ENCODE peak calls at places on chromosome 5, in four cellular contexts. O is K562, M is HepG2, D is WTC11. E is an unnamed sample.
A peak's percentile ranks its signal among the peaks of the same experiment; 100 is the strongest.

GRCh38 chr5:91928751-91929521 is 545.8 kb upstream of the ARRDC3 start:
- DNase-seq in O (no peak), M (no peak), D (no peak), E (no peak)

GRCh38 chr5:91269198-91269597 is 113.9 kb downstream of the ARRDC3 start:
- DNase-seq in O (no peak), M (no peak), D (no peak), E (no peak)

GRCh38 chr5:158322620-158323019 is 463.7 kb upstream of the CLINT1 start:
- DNase-seq in O (no peak), M (no peak), D (no peak), E (no peak)

GRCh38 chr5:33981408-33982171 is 2.9 kb downstream of the SLC45A2 start:
- DNase-seq in O (no peak), M (no peak), D (no peak), E (no peak)

GRCh38 chr5:765948-766631 is 18.4 kb downstream of the ZDHHC11B start:
- DNase-seq in O (no peak), M (no peak), D (no peak), E (no peak)

GRCh38 chr5:111582962-111583669 is 70.8 kb upstream of the STARD4 start:
- DNase-seq in O (no peak), M (no peak), D (no peak), E (no peak)

GRCh38 chr5:139650689-139651501 is 2.7 kb downstream of the CXXC5 start:
- DNase-seq in O (peak; percentile 59), M (peak; percentile 87), D (peak; percentile 59), E (no peak)

GRCh38 chr5:37391591-37391990 is 12.5 kb downstream of the WDR70 start:
- DNase-seq in O (no peak), M (no peak), D (no peak), E (no peak)

GRCh38 chr5:178398856-178399722 is 166.5 kb upstream of the PHYKPL start:
- DNase-seq in O (no peak), M (no peak), D (no peak), E (no peak)

GRCh38 chr5:179873176-179873575 is 14.6 kb upstream of the MRNIP start:
- DNase-seq in O (no peak), M (no peak), D (no peak), E (no peak)

GRCh38 chr5:348726-349125 is 27.2 kb downstream of the AHRR start:
- DNase-seq in O (no peak), M (no peak), D (no peak), E (no peak)

GRCh38 chr5:42993516-42994284 is 46.4 kb downstream of the ANXA2R start:
- DNase-seq in O (no peak), M (no peak), D (no peak), E (no peak)

GRCh38 chr5:78903936-78904335 is 81.2 kb downstream of the ARSB start:
- DNase-seq in O (no peak), M (no peak), D (no peak), E (no peak)

GRCh38 chr5:168737066-168737465 is 157.9 kb upstream of the PANK3 start:
- DNase-seq in O (no peak), M (no peak), D (no peak), E (no peak)

GRCh38 chr5:140196406-140196805 is 21.4 kb downstream of the CYSTM1 start:
- DNase-seq in O (no peak), M (no peak), D (no peak), E (no peak)

DNA sequence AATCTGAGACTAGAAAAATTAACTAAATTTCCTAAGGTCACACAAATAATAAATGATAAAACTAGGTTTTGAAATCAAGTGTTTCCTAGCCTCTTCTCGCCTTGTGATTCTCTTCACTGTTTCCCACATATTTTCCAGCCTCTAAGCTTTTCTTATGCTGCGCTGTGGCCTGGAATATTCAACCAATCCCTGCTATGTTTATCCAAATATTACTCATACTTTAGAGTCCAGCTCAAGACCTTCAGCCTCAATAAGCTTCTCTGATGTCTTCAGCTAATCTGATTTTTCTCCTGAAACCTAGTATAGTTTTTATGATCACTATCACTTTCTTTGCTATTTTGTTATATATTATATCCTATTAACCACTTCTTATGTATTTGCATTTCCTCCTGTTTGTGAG is 303.1 kb upstream of the CDH6 start:
- DNase-seq in O (no peak), M (no peak), D (no peak), E (no peak)
- TF ChIP-seq USF2 in O (no peak), M (no peak), D (no peak), E (no peak)

GRCh38 chr5:110335361-110336046 is 391.0 kb downstream of the TMEM232 start:
- DNase-seq in O (no peak), M (no peak), D (no peak), E (no peak)
- TF ChIP-seq ETV6 in O (no peak), M (no peak), D (no peak), E (no peak)

GRCh38 chr5:15799014-15799413 is 299.0 kb downstream of the FBXL7 start:
- DNase-seq in O (no peak), M (no peak), D (no peak), E (no peak)
- TF ChIP-seq USF2 in O (no peak), M (no peak), D (no peak), E (no peak)

GRCh38 chr5:75616961-75617660 is 5.9 kb downstream of the ANKDD1B start:
- DNase-seq in O (no peak), M (no peak), D (no peak), E (no peak)

GRCh38 chr5:75617746-75618352 is 6.6 kb downstream of the ANKDD1B start:
- DNase-seq in O (no peak), M (no peak), D (no peak), E (no peak)

GRCh38 chr5:75620184-75620959 is 9.1 kb downstream of the ANKDD1B start:
- DNase-seq in O (no peak), M (peak; percentile 43), D (no peak), E (no peak)

GRCh38 chr5:75614165-75614564 is 2.9 kb downstream of the ANKDD1B start:
- DNase-seq in O (no peak), M (no peak), D (no peak), E (no peak)

DNA sequence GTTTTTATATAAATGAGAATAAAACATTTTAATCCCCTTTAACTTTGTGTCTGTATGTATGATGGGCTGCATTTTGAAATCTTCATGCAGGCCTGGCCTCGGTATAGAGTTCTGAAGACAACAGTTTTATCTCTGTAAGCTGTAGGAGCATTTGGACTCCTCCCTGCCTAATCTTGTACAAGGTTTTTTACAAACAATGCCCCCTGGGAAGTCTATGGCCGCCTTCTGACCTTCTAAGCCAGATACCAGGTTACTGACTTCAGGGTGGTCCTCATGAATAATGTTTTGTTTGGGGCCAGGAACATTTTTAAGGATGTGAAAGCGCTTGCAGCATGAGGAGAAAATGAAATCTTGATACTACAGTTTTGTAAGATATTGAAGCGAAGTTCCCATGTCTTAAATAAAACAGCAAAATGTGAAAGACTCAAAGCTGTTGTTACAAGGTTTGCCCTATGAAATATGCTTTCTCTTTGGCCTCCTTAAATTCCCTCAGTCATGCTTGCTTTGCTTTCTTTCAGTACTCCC is 5.1 kb downstream of the ANKDD1B start:
- DNase-seq in O (no peak), M (no peak), D (no peak), E (no peak)
- TF ChIP-seq ETV6 in O (no peak), M (no peak), D (no peak), E (no peak)

GRCh38 chr5:102229685-102230084 is 66.4 kb downstream of the SLCO4C1 start:
- DNase-seq in O (no peak), M (no peak), D (no peak), E (no peak)
- TF ChIP-seq USF2 in O (no peak), M (no peak), D (no peak), E (no peak)

GRCh38 chr5:161399996-161400562 is 146.4 kb downstream of the GABRB2 start:
- DNase-seq in O (no peak), M (no peak), D (no peak), E (no peak)

GRCh38 chr5:161403121-161403520 is 143.4 kb downstream of the GABRB2 start:
- DNase-seq in O (no peak), M (no peak), D (no peak), E (no peak)

GRCh38 chr5:161400583-161400982 is 145.9 kb downstream of the GABRB2 start:
- DNase-seq in O (no peak), M (no peak), D (no peak), E (no peak)

GRCh38 chr5:161406880-161407279 is 139.6 kb downstream of the GABRB2 start:
- DNase-seq in O (no peak), M (no peak), D (no peak), E (no peak)

DNA sequence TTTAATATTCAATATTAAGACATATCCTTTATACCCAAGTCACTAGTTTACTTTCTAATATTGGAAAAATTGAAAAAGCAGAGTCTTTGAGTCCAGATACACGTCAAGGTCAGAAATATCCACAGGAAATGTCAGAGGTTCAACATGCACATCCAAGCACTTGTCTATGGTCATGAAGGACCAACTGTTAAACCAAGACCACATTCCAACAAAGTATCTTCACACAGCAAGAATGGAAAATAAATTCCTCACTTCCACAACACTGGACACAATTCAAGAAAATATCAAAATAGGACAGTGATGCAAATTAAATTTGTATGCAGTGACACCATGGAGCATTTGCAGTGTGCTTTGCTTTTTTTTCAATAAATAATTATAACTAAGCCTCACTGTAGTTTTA is 142.5 kb downstream of the GABRB2 start:
- DNase-seq in O (no peak), M (no peak), D (no peak), E (no peak)
- TF ChIP-seq ETV6 in O (no peak), M (no peak), D (no peak), E (no peak)

E was measured in GM12878.